ENCODE peak calls at places on chromosomes 13 and 19, in ten cellular contexts. E, K, I, A, X, C, Y, D, F and G are unnamed samples. For H3K4me1, the result is how much of the 10 kb centered on the place peaks cover.

GRCh38 chr19:5186293-5187050 is 154.1 kb downstream of the PTPRS start:
- DNase-seq in E (no peak), K (no peak), I (no peak), A (no peak), X (no peak), C (peak), Y (no peak), D (no peak), F (no peak), G (no peak)

GRCh38 chr19:18208098-18208951 is 4.5 kb upstream of the RAB3A start:
- DNase-seq in E (no peak), K (no peak), I (peak), A (no peak), X (no peak), C (peak), Y (no peak), D (no peak), F (no peak), G (peak)

GRCh38 chr19:4052114-4052992 is 14.3 kb downstream of the ZBTB7A start:
- DNase-seq in E (peak), K (no peak), I (no peak), A (no peak), X (peak), C (peak), Y (peak), D (no peak), F (peak), G (peak)

GRCh38 chr13:85108356-85108755 is 690.9 kb downstream of the SLITRK6 start:
- DNase-seq in E (no peak), K (no peak), I (peak), A (peak), X (no peak), C (no peak), Y (no peak), D (no peak), F (no peak), G (no peak)

GRCh38 chr19:8036438-8037099 is 16.0 kb upstream of the CCL25 start:
- DNase-seq in E (no peak), K (no peak), I (no peak), A (no peak), X (no peak), C (no peak), Y (no peak), D (no peak), F (no peak), G (no peak)

GRCh38 chr19:1295169-1296012 is 9.7 kb downstream of the EFNA2 start:
- DNase-seq in E (no peak), K (no peak), I (no peak), A (no peak), X (no peak), C (no peak), Y (no peak), D (no peak), F (no peak), G (no peak)

GRCh38 chr13:99275093-99275469 is 16.9 kb upstream of the GPR18 start:
- DNase-seq in E (no peak), K (no peak), I (no peak), A (no peak), X (no peak), C (peak), Y (no peak), D (no peak), F (no peak), G (no peak)

GRCh38 chr13:101454767-101455166 is 2.3 kb downstream of the ITGBL1 start:
- DNase-seq in E (no peak), K (no peak), I (no peak), A (no peak), X (no peak), C (peak), Y (no peak), D (no peak), F (no peak), G (no peak)

GRCh38 chr13:35675651-35676050 is 199.2 kb upstream of the MAB21L1 start:
- DNase-seq in E (no peak), K (no peak), I (no peak), A (no peak), X (no peak), C (no peak), Y (no peak), D (no peak), F (no peak), G (no peak)

GRCh38 chr19:1949304-1950101 is 8.5 kb downstream of the CSNK1G2 start:
- DNase-seq in E (no peak), K (no peak), I (no peak), A (no peak), X (no peak), C (no peak), Y (no peak), D (no peak), F (no peak), G (no peak)

GRCh38 chr19:33621065-33621785 is 528 bp upstream of the CHST8 start:
- DNase-seq in E (no peak), K (no peak), I (peak), A (no peak), X (no peak), C (no peak), Y (no peak), D (no peak), F (no peak), G (no peak)

GRCh38 chr13:110942248-110942981 is 27.5 kb upstream of the ANKRD10 start:
- DNase-seq in E (no peak), K (no peak), I (no peak), A (no peak), X (no peak), C (peak), Y (no peak), D (peak), F (no peak), G (no peak)

GRCh38 chr13:108662528-108662927 is 33.1 kb downstream of the MYO16 start:
- DNase-seq in E (no peak), K (no peak), I (no peak), A (no peak), X (no peak), C (no peak), Y (no peak), D (no peak), F (no peak), G (no peak)

GRCh38 chr13:29878101-29878500 is 27.7 kb upstream of the UBL3 start:
- DNase-seq in E (no peak), K (no peak), I (no peak), A (no peak), X (no peak), C (peak), Y (no peak), D (no peak), F (no peak), G (no peak)

GRCh38 chr13:53631511-53631910 is 602.9 kb downstream of the OLFM4 start:
- DNase-seq in E (no peak), K (no peak), I (no peak), A (no peak), X (no peak), C (no peak), Y (no peak), D (no peak), F (no peak), G (no peak)

GRCh38 chr13:41389580-41389979 is 67.8 kb upstream of the RGCC start:
- DNase-seq in E (no peak), K (no peak), I (no peak), A (no peak), X (no peak), C (no peak), Y (no peak), D (no peak), F (no peak), G (no peak)

GRCh38 chr13:23852351-23852750 is 36.8 kb downstream of the MIPEP start:
- DNase-seq in E (no peak), K (no peak), I (no peak), A (no peak), X (no peak), C (no peak), Y (no peak), D (no peak), F (no peak), G (no peak)

GRCh38 chr19:28425431-28425931 is 787.5 kb downstream of the UQCRFS1 start:
- DNase-seq in E (no peak), K (no peak), I (no peak), A (no peak), X (no peak), C (no peak), Y (no peak), D (no peak), F (no peak), G (no peak)

GRCh38 chr13:97273341-97273831 is 51.3 kb downstream of the MBNL2 start:
- DNase-seq in E (no peak), K (no peak), I (no peak), A (no peak), X (no peak), C (no peak), Y (no peak), D (no peak), F (no peak), G (no peak)

GRCh38 chr13:60369242-60369641 is 27.8 kb upstream of the TDRD3 start:
- DNase-seq in E (no peak), K (no peak), I (no peak), A (no peak), X (no peak), C (peak), Y (no peak), D (no peak), F (no peak), G (no peak)

GRCh38 chr19:35013047-35013819 is 13.1 kb downstream of the GRAMD1A start:
- DNase-seq in E (peak), K (no peak), I (peak), A (no peak), X (peak), C (peak), Y (peak), D (no peak), F (peak), G (peak)

GRCh38 chr13:26758496-26759155 is 2.0 kb downstream of the GPR12 start:
- DNase-seq in E (no peak), K (no peak), I (no peak), A (no peak), X (no peak), C (no peak), Y (no peak), D (no peak), F (no peak), G (no peak)

GRCh38 chr13:106100261-106100919 is 435.1 kb downstream of the EFNB2 start:
- DNase-seq in E (peak), K (no peak), I (no peak), A (no peak), X (no peak), C (no peak), Y (peak), D (no peak), F (no peak), G (peak)

GRCh38 chr13:111512707-111513106 is 192.3 kb downstream of the TEX29 start:
- DNase-seq in E (no peak), K (no peak), I (peak), A (no peak), X (no peak), C (no peak), Y (no peak), D (no peak), F (no peak), G (no peak)

GRCh38 chr13:94427313-94427712 is 52.2 kb downstream of the DCT start:
- DNase-seq in E (no peak), K (no peak), I (no peak), A (no peak), X (no peak), C (no peak), Y (no peak), D (no peak), F (no peak), G (no peak)

GRCh38 chr19:11475861-11476260 is 5.0 kb downstream of the ELAVL3 start:
- DNase-seq in E (no peak), K (no peak), I (no peak), A (no peak), X (no peak), C (no peak), Y (no peak), D (no peak), F (no peak), G (no peak)

GRCh38 chr13:101007245-101007644 is 332.6 kb upstream of the TMTC4 start:
- DNase-seq in E (no peak), K (no peak), I (no peak), A (no peak), X (no peak), C (no peak), Y (no peak), D (no peak), F (no peak), G (no peak)

GRCh38 chr13:24286624-24287023 is 22.8 kb upstream of the C1QTNF9 start:
- DNase-seq in E (peak), K (no peak), I (no peak), A (no peak), X (no peak), C (no peak), Y (no peak), D (no peak), F (no peak), G (no peak)

GRCh38 chr19:47210689-47211316 is 20.2 kb downstream of the BBC3 start:
- DNase-seq in E (peak), K (no peak), I (peak), A (no peak), X (peak), C (peak), Y (peak), D (no peak), F (peak), G (peak)

GRCh38 chr13:64369121-64369520 is 2861.0 kb downstream of the PCDH9 start:
- DNase-seq in E (no peak), K (no peak), I (no peak), A (no peak), X (no peak), C (peak), Y (no peak), D (no peak), F (no peak), G (no peak)

GRCh38 chr19:18596752-18597157 is 8.2 kb downstream of the REX1BD start:
- DNase-seq in E (peak), K (no peak), I (peak), A (no peak), X (peak), C (no peak), Y (no peak), D (no peak), F (no peak), G (peak)

GRCh38 chr13:24254151-24254810 is 55.1 kb upstream of the C1QTNF9 start:
- DNase-seq in E (no peak), K (no peak), I (no peak), A (no peak), X (no peak), C (no peak), Y (no peak), D (no peak), F (no peak), G (no peak)

GRCh38 chr19:50434525-50434924 is 1.8 kb downstream of the MYBPC2 start:
- DNase-seq in E (no peak), K (no peak), I (peak), A (no peak), X (no peak), C (no peak), Y (no peak), D (no peak), F (no peak), G (peak)

GRCh38 chr13:32781906-32782305 is 195.7 kb downstream of the PDS5B start:
- DNase-seq in E (no peak), K (no peak), I (no peak), A (no peak), X (no peak), C (no peak), Y (no peak), D (no peak), F (no peak), G (no peak)

GRCh38 chr13:111323950-111324651 is 3.7 kb downstream of the TEX29 start:
- DNase-seq in E (peak), K (no peak), I (peak), A (no peak), X (no peak), C (peak), Y (no peak), D (no peak), F (no peak), G (no peak)

GRCh38 chr19:54434862-54435174 is 14.2 kb upstream of the LENG8 start:
- DNase-seq in E (no peak), K (no peak), I (no peak), A (no peak), X (no peak), C (no peak), Y (no peak), D (no peak), F (no peak), G (no peak)

GRCh38 chr13:40313269-40314200 is 352.9 kb downstream of the FOXO1 start:
- DNase-seq in E (no peak), K (no peak), I (no peak), A (no peak), X (peak), C (no peak), Y (peak), D (no peak), F (no peak), G (no peak)

GRCh38 chr13:106630162-106630561 is 62.2 kb upstream of the ARGLU1 start:
- DNase-seq in E (no peak), K (no peak), I (no peak), A (no peak), X (no peak), C (no peak), Y (no peak), D (no peak), F (no peak), G (no peak)

GRCh38 chr13:99971576-99972189 is at the start of gene ZIC5:
- DNase-seq in E (no peak), K (no peak), I (no peak), A (no peak), X (no peak), C (no peak), Y (no peak), D (no peak), F (no peak), G (no peak)

GRCh38 chr19:10230904-10231623 is at the start of gene S1PR2:
- DNase-seq in E (peak), K (no peak), I (peak), A (no peak), X (peak), C (peak), Y (peak), D (no peak), F (peak), G (peak)
- TF ChIP-seq POLR2A in E (no peak), K (no peak), I (no peak), A (peak), X (no peak), C (peak), Y (no peak), D (peak), F (no peak), G (peak)

GRCh38 chr13:114129649-114130062 is 2.8 kb downstream of the RASA3 start:
- DNase-seq in E (no peak), K (no peak), I (peak), A (no peak), X (no peak), C (no peak), Y (no peak), D (no peak), F (no peak), G (no peak)
- H3K4me1 ChIP-seq in E (under half), K (under half), I (half or more), A (half or more), X (under half), C (under half), Y (under half), D (under half), F (under half), G (under half)

DNA sequence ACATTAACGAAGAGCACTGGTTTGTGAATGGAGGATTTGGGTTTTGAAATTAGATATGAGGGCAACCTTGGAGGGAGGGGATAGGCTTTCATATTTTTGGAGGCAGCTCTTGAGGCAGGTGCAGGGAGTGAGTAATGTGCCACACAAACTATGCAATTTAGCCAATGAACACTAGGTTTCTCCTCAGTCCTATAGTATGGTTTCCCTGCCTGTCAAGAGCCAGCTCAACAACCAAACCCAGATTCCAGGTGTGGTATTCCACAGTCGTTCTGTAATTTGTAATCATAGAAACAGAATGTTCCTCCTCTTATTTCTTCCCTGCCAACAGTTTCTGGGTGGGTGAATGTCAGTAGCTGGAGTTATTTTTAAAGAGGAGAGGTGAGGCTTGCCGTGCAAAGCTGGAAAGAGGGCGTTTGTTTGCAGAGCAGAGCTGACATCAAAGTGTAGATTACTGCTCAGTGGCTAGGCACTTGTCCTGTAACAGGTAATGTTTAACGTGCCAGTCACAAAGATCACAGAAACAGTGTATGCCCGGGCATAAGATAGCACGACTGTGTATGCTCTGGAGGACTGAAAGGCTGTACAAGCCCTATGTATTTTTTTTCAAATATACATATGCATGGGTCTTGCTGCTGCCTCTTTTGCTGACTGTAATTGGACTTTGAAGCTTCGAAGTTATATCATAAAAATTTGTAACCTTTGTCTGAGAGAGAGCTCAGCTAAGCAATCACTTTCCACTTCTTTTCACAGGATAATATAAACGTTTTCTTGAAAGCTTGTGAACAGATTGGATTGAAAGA is 124.3 kb downstream of the LMO7 start:
- DNase-seq in E (peak), K (no peak), I (no peak), A (no peak), X (peak), C (peak), Y (peak), D (no peak), F (no peak), G (peak)
- TF ChIP-seq POLR2A in E (peak), K (no peak), I (no peak), A (no peak), X (peak), C (no peak), Y (no peak), D (no peak), F (no peak), G (peak)

GRCh38 chr13:21671793-21672680 is 1.2 kb downstream of the FGF9 start:
- DNase-seq in E (no peak), K (no peak), I (no peak), A (no peak), X (no peak), C (no peak), Y (no peak), D (no peak), F (no peak), G (no peak)
- H3K4me1 ChIP-seq in E (half or more), K (under half), I (half or more), A (half or more), X (under half), C (under half), Y (under half), D (under half), F (half or more), G (half or more)

DNA sequence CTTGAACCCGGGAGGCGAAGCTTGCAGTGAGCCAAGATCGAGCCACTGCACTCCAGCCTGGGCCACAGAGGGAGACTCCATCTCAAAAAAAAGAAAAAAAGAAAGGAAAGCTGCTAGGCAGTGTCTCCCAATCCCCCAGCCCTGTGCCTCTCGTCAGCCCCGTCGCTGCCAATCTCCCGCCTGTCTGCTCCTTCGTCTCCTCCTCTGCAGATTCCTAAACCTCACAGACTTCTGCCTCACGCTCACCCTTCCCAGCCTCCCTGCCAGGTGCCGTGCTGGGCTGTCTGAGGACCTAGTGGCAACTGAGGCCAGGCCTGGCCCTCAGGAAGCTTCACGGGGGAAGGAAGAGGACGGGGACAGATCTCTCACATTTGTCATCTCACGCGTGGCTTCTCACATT is 21.5 kb downstream of the DPF1 start:
- DNase-seq in E (no peak), K (no peak), I (no peak), A (no peak), X (no peak), C (no peak), Y (no peak), D (no peak), F (no peak), G (no peak)
- TF ChIP-seq POLR2A in E (no peak), K (no peak), I (no peak), A (no peak), X (no peak), C (no peak), Y (no peak), D (no peak), F (no peak), G (no peak)

GRCh38 chr19:16598848-16599247 is 26.6 kb upstream of the SLC35E1 start:
- DNase-seq in E (no peak), K (no peak), I (no peak), A (no peak), X (no peak), C (no peak), Y (no peak), D (no peak), F (no peak), G (no peak)

GRCh38 chr19:16599655-16600346 is 27.6 kb upstream of the SLC35E1 start:
- DNase-seq in E (no peak), K (no peak), I (no peak), A (no peak), X (no peak), C (no peak), Y (no peak), D (no peak), F (no peak), G (no peak)

GRCh38 chr19:16603090-16603489 is 24.9 kb downstream of the MED26 start:
- DNase-seq in E (no peak), K (no peak), I (no peak), A (no peak), X (no peak), C (no peak), Y (no peak), D (no peak), F (no peak), G (no peak)

GRCh38 chr19:16601378-16602052 is 26.5 kb downstream of the MED26 start:
- DNase-seq in E (no peak), K (no peak), I (no peak), A (no peak), X (no peak), C (no peak), Y (no peak), D (no peak), F (no peak), G (no peak)

DNA sequence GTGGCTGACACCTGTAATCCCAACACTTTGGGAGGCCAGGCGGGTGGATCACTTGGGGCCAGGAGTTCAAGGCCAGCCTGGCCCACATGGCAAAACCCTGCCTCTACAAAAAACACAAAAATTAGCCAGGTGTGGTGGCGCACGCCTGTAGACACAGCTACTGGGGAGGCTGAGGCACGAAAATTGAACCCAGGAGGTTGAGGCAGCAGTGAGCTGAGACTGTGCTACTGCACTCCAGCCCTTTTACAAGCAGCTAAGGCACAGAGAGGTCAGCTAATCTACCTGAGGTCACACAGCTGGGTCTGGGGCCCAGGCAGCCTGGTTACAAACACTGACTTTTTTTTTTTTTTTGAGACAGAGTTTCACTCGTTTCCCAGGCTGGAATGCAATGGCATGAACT is 27.2 kb downstream of the MED26 start:
- DNase-seq in E (no peak), K (no peak), I (no peak), A (no peak), X (no peak), C (no peak), Y (no peak), D (no peak), F (no peak), G (no peak)
- H3K4me1 ChIP-seq in E (under half), K (under half), I (half or more), A (under half), X (under half), C (under half), Y (under half), D (under half), F (under half), G (under half)